ENCODE peak calls at places on chromosome X, in five cellular contexts. O is GM04503, X is ecto neural progenitor cell, G is dorsolateral prefrontal cortex, R is NCI-H460. W is an unnamed sample.
A peak's percentile ranks its signal among the peaks of the same experiment; 100 is the strongest.

GRCh38 chrX:88244066-88244465 is 503.0 kb upstream of the CPXCR1 start:
- DNase-seq in O (no peak), X (no peak), G (no peak), R (no peak), W (no peak)

GRCh38 chrX:119272882-119273806 is 37.1 kb downstream of the PGRMC1 start:
- DNase-seq in O (no peak), X (peak; percentile 79), G (no peak), R (no peak), W (no peak)

GRCh38 chrX:11064851-11065600 is 46.1 kb upstream of the HCCS start:
- DNase-seq in O (peak; percentile 69), X (no peak), G (no peak), R (no peak), W (no peak)

GRCh38 chrX:45952030-45952429 is 593.2 kb downstream of the ZNF674 start:
- DNase-seq in O (no peak), X (no peak), G (no peak), R (no peak), W (peak; percentile 4)

GRCh38 chrX:112473654-112474053 is 206.1 kb downstream of the LHFPL1 start:
- DNase-seq in O (no peak), X (no peak), G (no peak), R (no peak), W (no peak)

GRCh38 chrX:77447339-77448149 is at the start of gene FGF16:
- DNase-seq in O (no peak), X (peak; percentile 46), G (no peak), R (no peak), W (no peak)

GRCh38 chrX:39633293-39633692 is 464.5 kb downstream of the BCOR start:
- DNase-seq in O (no peak), X (no peak), G (no peak), R (no peak), W (peak; percentile 90)

GRCh38 chrX:46328133-46328532 is 217.1 kb downstream of the ZNF674 start:
- DNase-seq in O (no peak), X (no peak), G (no peak), R (no peak), W (no peak)

GRCh38 chrX:153474266-153474665 is 3.9 kb upstream of the HAUS7 start:
- DNase-seq in O (no peak), X (no peak), G (no peak), R (no peak), W (peak; percentile 13)

GRCh38 chrX:40096395-40097091 is 1.2 kb downstream of the BCOR start:
- DNase-seq in O (no peak), X (peak; percentile 74), G (no peak), R (no peak), W (peak; percentile 70)

GRCh38 chrX:134484039-134484438 is 24.1 kb downstream of the HPRT1 start:
- DNase-seq in O (peak; percentile 27), X (no peak), G (no peak), R (peak; percentile 53), W (peak; percentile 59)

GRCh38 chrX:129037389-129037788 is 485.9 kb downstream of the SMARCA1 start:
- DNase-seq in O (no peak), X (no peak), G (no peak), R (no peak), W (no peak)

GRCh38 chrX:98380106-98380505 is 1496.4 kb downstream of the RPA4 start:
- DNase-seq in O (no peak), X (peak; percentile 66), G (no peak), R (no peak), W (no peak)

GRCh38 chrX:49030283-49030682 is 12.9 kb downstream of the TFE3 start:
- DNase-seq in O (no peak), X (no peak), G (no peak), R (no peak), W (no peak)

GRCh38 chrX:118240359-118240758 is 105.5 kb upstream of the WDR44 start:
- DNase-seq in O (no peak), X (no peak), G (no peak), R (no peak), W (no peak)

GRCh38 chrX:128007882-128008281 is 44.3 kb downstream of the ACTRT1 start:
- DNase-seq in O (no peak), X (no peak), G (no peak), R (no peak), W (no peak)

GRCh38 chrX:104324871-104325585 is 70.3 kb upstream of the ESX1 start:
- DNase-seq in O (no peak), X (no peak), G (no peak), R (no peak), W (no peak)

GRCh38 chrX:109732780-109733657 is at the start of gene ACSL4:
- DNase-seq in O (no peak), X (peak; percentile 88), G (peak; percentile 81), R (peak; percentile 80), W (peak; percentile 91)

GRCh38 chrX:106959897-106960296 is 39.7 kb downstream of the CLDN2 start:
- DNase-seq in O (no peak), X (no peak), G (no peak), R (peak; percentile 30), W (peak; percentile 1)

GRCh38 chrX:153400146-153401132 is 711 bp downstream of the PNMA6E start:
- DNase-seq in O (no peak), X (peak; percentile 64), G (no peak), R (peak; percentile 59), W (peak; percentile 68)

GRCh38 chrX:30183554-30183953 is 31.8 kb upstream of the MAGEB2 start:
- DNase-seq in O (no peak), X (no peak), G (no peak), R (no peak), W (no peak)

GRCh38 chrX:100647095-100647494 is 3.1 kb downstream of the SRPX2 start:
- DNase-seq in O (no peak), X (no peak), G (no peak), R (no peak), W (no peak)